ENCODE peak calls at places on chromosome 22, in four cellular contexts. One of them, this sample, is unnamed.

GRCh38 chr22:18028817-18029527 is 4.6 kb upstream of the MICAL3 start:
- DNase-seq in tibial artery: peak; percentile 20
- DNase-seq in Karpas-422: peak; percentile 41
- DNase-seq in suprapubic skin: peak; percentile 28
- DNase-seq in this sample: no peak

GRCh38 chr22:44449683-44450425 is 48.2 kb downstream of the RTL6 start:
- DNase-seq in tibial artery: no peak
- DNase-seq in Karpas-422: no peak
- DNase-seq in suprapubic skin: no peak
- DNase-seq in this sample: no peak

GRCh38 chr22:33920927-33921575 is 775 bp upstream of the LARGE1 start:
- DNase-seq in tibial artery: peak; percentile 99
- DNase-seq in Karpas-422: peak; percentile 93
- DNase-seq in suprapubic skin: peak; percentile 99
- DNase-seq in this sample: peak; percentile 97

GRCh38 chr22:35610741-35611140 is 6.4 kb downstream of the MB start:
- DNase-seq in tibial artery: no peak
- DNase-seq in suprapubic skin: no peak
- DNase-seq in Karpas-422: no peak
- DNase-seq in this sample: no peak

GRCh38 chr22:33720166-33720878 is 200.0 kb downstream of the LARGE1 start:
- DNase-seq in Karpas-422: no peak
- DNase-seq in suprapubic skin: no peak
- DNase-seq in tibial artery: no peak
- DNase-seq in this sample: no peak

GRCh38 chr22:32206774-32207758 is 2.2 kb upstream of the RFPL2 start:
- DNase-seq in suprapubic skin: no peak
- DNase-seq in Karpas-422: peak; percentile 71
- DNase-seq in tibial artery: no peak
- DNase-seq in this sample: no peak

GRCh38 chr22:49815641-49816071 is 12.0 kb downstream of the BRD1 start:
- DNase-seq in suprapubic skin: no peak
- DNase-seq in tibial artery: no peak
- DNase-seq in Karpas-422: no peak
- DNase-seq in this sample: no peak

GRCh38 chr22:44693756-44694155 is 8.2 kb upstream of the PRR5 start:
- DNase-seq in suprapubic skin: no peak
- DNase-seq in Karpas-422: no peak
- DNase-seq in tibial artery: no peak
- DNase-seq in this sample: no peak

GRCh38 chr22:23833911-23834317 is 4.9 kb downstream of the DERL3 start:
- DNase-seq in suprapubic skin: peak; percentile 54
- DNase-seq in tibial artery: peak; percentile 57
- DNase-seq in Karpas-422: no peak
- DNase-seq in this sample: no peak

GRCh38 chr22:35516723-35517122 is 23.9 kb upstream of the RASD2 start:
- DNase-seq in suprapubic skin: no peak
- DNase-seq in tibial artery: no peak
- DNase-seq in Karpas-422: no peak
- DNase-seq in this sample: no peak

GRCh38 chr22:32926600-32926999 is 125.1 kb downstream of the TIMP3 start:
- DNase-seq in Karpas-422: peak; percentile 71
- DNase-seq in tibial artery: no peak
- DNase-seq in suprapubic skin: no peak
- DNase-seq in this sample: no peak

GRCh38 chr22:50606126-50606525 is 5.5 kb downstream of the MAPK8IP2 start:
- DNase-seq in tibial artery: no peak
- DNase-seq in Karpas-422: no peak
- DNase-seq in suprapubic skin: peak; percentile 31
- DNase-seq in this sample: no peak

GRCh38 chr22:17888439-17888838 is 114.2 kb upstream of the BID start:
- DNase-seq in suprapubic skin: no peak
- DNase-seq in tibial artery: no peak
- DNase-seq in Karpas-422: no peak
- DNase-seq in this sample: no peak

GRCh38 chr22:37419916-37420655 is 7.2 kb downstream of the ELFN2 start:
- DNase-seq in suprapubic skin: no peak
- DNase-seq in tibial artery: no peak
- DNase-seq in Karpas-422: no peak
- DNase-seq in this sample: no peak

GRCh38 chr22:31628969-31629723 is 32.9 kb downstream of the PISD start:
- DNase-seq in suprapubic skin: no peak
- DNase-seq in Karpas-422: no peak
- DNase-seq in tibial artery: no peak
- DNase-seq in this sample: no peak

GRCh38 chr22:23315341-23315917 is 135.1 kb downstream of the BCR start:
- DNase-seq in Karpas-422: peak; percentile 84
- DNase-seq in suprapubic skin: peak; percentile 81
- DNase-seq in tibial artery: peak; percentile 72
- DNase-seq in this sample: peak; percentile 56

GRCh38 chr22:37202001-37202555 is 10.2 kb downstream of the SSTR3 start:
- DNase-seq in tibial artery: peak; percentile 31
- DNase-seq in Karpas-422: no peak
- DNase-seq in suprapubic skin: peak; percentile 38
- DNase-seq in this sample: no peak

GRCh38 chr22:45483918-45484499 is 18.7 kb upstream of the FBLN1 start:
- DNase-seq in tibial artery: no peak
- DNase-seq in Karpas-422: no peak
- DNase-seq in suprapubic skin: no peak
- DNase-seq in this sample: no peak

GRCh38 chr22:36873614-36874308 is 13.0 kb downstream of the NCF4 start:
- DNase-seq in tibial artery: no peak
- DNase-seq in suprapubic skin: no peak
- DNase-seq in Karpas-422: no peak
- DNase-seq in this sample: no peak

GRCh38 chr22:43269325-43270040 is 73.7 kb downstream of the SCUBE1 start:
- DNase-seq in Karpas-422: no peak
- DNase-seq in tibial artery: no peak
- DNase-seq in suprapubic skin: no peak
- DNase-seq in this sample: no peak

GRCh38 chr22:43266117-43266516 is 77.1 kb downstream of the SCUBE1 start:
- DNase-seq in suprapubic skin: no peak
- DNase-seq in tibial artery: no peak
- DNase-seq in Karpas-422: no peak
- DNase-seq in this sample: no peak

GRCh38 chr22:43267332-43267731 is 75.8 kb downstream of the SCUBE1 start:
- DNase-seq in Karpas-422: no peak
- DNase-seq in tibial artery: no peak
- DNase-seq in suprapubic skin: no peak
- DNase-seq in this sample: no peak

GRCh38 chr22:43270314-43270908 is 72.8 kb downstream of the SCUBE1 start:
- DNase-seq in suprapubic skin: no peak
- DNase-seq in tibial artery: no peak
- DNase-seq in Karpas-422: peak; percentile 43
- DNase-seq in this sample: no peak

GRCh38 chr22:43268261-43268660 is 74.9 kb downstream of the SCUBE1 start:
- DNase-seq in tibial artery: no peak
- DNase-seq in suprapubic skin: no peak
- DNase-seq in Karpas-422: no peak
- DNase-seq in this sample: no peak
- H3K4me1 ChIP-seq in tibial artery: no peaks in the 10 kb centered on the region
- H3K4me1 ChIP-seq in suprapubic skin: peaks cover 16% of the 10 kb centered on the region
- H3K4me1 ChIP-seq in Karpas-422: no peaks in the 10 kb centered on the region
- H3K4me1 ChIP-seq in this sample: peaks cover 4% of the 10 kb centered on the region

GRCh38 chr22:20572132-20572802 is 64.9 kb downstream of the MED15 start:
- DNase-seq in suprapubic skin: no peak
- DNase-seq in tibial artery: no peak
- DNase-seq in Karpas-422: no peak
- DNase-seq in this sample: no peak
- H3K4me1 ChIP-seq in suprapubic skin: peaks cover 45% of the 10 kb centered on the region
- H3K4me1 ChIP-seq in tibial artery: no peaks in the 10 kb centered on the region
- H3K4me1 ChIP-seq in Karpas-422: no peaks in the 10 kb centered on the region
- H3K4me1 ChIP-seq in this sample: peaks cover 43% of the 10 kb centered on the region

GRCh38 chr22:40216041-40216756 is 38.5 kb downstream of the TNRC6B start:
- DNase-seq in tibial artery: no peak
- DNase-seq in suprapubic skin: peak; percentile 39
- DNase-seq in Karpas-422: peak; percentile 75
- DNase-seq in this sample: no peak

GRCh38 chr22:40218723-40219294 is 41.1 kb downstream of the TNRC6B start:
- DNase-seq in Karpas-422: no peak
- DNase-seq in suprapubic skin: no peak
- DNase-seq in tibial artery: no peak
- DNase-seq in this sample: no peak

GRCh38 chr22:40221055-40221414 is 43.3 kb downstream of the TNRC6B start:
- DNase-seq in suprapubic skin: no peak
- DNase-seq in tibial artery: no peak
- DNase-seq in Karpas-422: no peak
- DNase-seq in this sample: no peak

GRCh38 chr22:40220316-40221054 is 42.8 kb downstream of the TNRC6B start:
- DNase-seq in tibial artery: no peak
- DNase-seq in Karpas-422: no peak
- DNase-seq in suprapubic skin: no peak
- DNase-seq in this sample: no peak

GRCh38 chr22:40218152-40218551 is 40.4 kb downstream of the TNRC6B start:
- DNase-seq in suprapubic skin: no peak
- DNase-seq in tibial artery: no peak
- DNase-seq in Karpas-422: no peak
- DNase-seq in this sample: no peak
- H3K4me1 ChIP-seq in suprapubic skin: peaks cover 61% of the 10 kb centered on the region
- H3K4me1 ChIP-seq in tibial artery: no peaks in the 10 kb centered on the region
- H3K4me1 ChIP-seq in Karpas-422: peaks cover 33% of the 10 kb centered on the region
- H3K4me1 ChIP-seq in this sample: peaks cover 74% of the 10 kb centered on the region

DNA sequence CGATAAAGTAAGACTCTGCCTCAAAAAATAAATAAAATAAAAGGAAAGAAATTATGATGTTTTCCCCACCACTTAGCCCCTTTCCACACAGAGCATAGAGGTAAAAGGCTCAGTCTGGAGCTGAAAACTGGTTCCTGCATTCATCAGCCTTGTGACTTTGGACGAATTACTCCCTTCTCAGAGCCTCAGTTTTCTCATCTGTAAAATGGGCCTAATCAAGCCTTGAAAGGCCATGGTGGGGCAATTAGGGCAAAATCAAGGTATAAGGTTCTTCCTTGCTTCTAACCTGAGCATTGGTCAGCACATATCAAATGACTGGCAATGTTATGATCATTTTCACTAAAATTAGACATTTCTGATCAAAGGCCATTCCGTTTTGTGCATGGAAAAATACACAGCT is 417.7 kb downstream of the MN1 start:
- DNase-seq in suprapubic skin: no peak
- DNase-seq in Karpas-422: peak; percentile 34
- DNase-seq in tibial artery: no peak
- DNase-seq in this sample: no peak
- H3K4me1 ChIP-seq in suprapubic skin: peaks cover 17% of the 10 kb centered on the region
- H3K4me1 ChIP-seq in Karpas-422: peaks cover 68% of the 10 kb centered on the region
- H3K4me1 ChIP-seq in tibial artery: no peaks in the 10 kb centered on the region
- H3K4me1 ChIP-seq in this sample: no peaks in the 10 kb centered on the region

This sample was measured in tibial nerve.